ENCODE peak calls at places on chromosomes 4 and X, in eight cellular contexts. M, V, Y, E, X, L, G and Z are unnamed samples.

GRCh38 chr4:184234155-184234554 is 16.5 kb upstream of the ENPP6 start:
- DNase-seq in M (no peak), V (no peak), Y (no peak), E (no peak), X (no peak), L (no peak), G (no peak), Z (no peak)

GRCh38 chrX:13836575-13836974 is 19.7 kb upstream of the GPM6B start:
- DNase-seq in M (no peak), V (no peak), Y (no peak), E (no peak), X (no peak), L (no peak), G (no peak), Z (no peak)

GRCh38 chrX:96027363-96027894 is 657.2 kb upstream of the DIAPH2 start:
- DNase-seq in M (no peak), V (no peak), Y (no peak), E (no peak), X (no peak), L (no peak), G (no peak), Z (no peak)

GRCh38 chrX:113512700-113513395 is 672.2 kb upstream of the AMOT start:
- DNase-seq in M (peak; percentile 86), V (no peak), Y (no peak), E (no peak), X (peak; percentile 81), L (peak; percentile 1), G (no peak), Z (no peak)

GRCh38 chr4:22695011-22695410 is 2.3 kb downstream of the GBA3 start:
- DNase-seq in M (no peak), V (no peak), Y (no peak), E (no peak), X (no peak), L (no peak), G (no peak), Z (no peak)

GRCh38 chrX:19030805-19031204 is 46.9 kb upstream of the PHKA2 start:
- DNase-seq in M (no peak), V (no peak), Y (no peak), E (no peak), X (no peak), L (peak; percentile 38), G (no peak), Z (no peak)

GRCh38 chrX:74453178-74453577 is 31.9 kb downstream of the SLC16A2 start:
- DNase-seq in M (no peak), V (no peak), Y (no peak), E (no peak), X (no peak), L (no peak), G (no peak), Z (no peak)

GRCh38 chr4:53695540-53696463 is 104.5 kb upstream of the LNX1 start:
- DNase-seq in M (no peak), V (no peak), Y (no peak), E (peak; percentile 53), X (no peak), L (no peak), G (no peak), Z (no peak)

GRCh38 chr4:87506974-87507701 is 22.0 kb downstream of the SPARCL1 start:
- DNase-seq in M (peak; percentile 92), V (no peak), Y (no peak), E (no peak), X (peak; percentile 93), L (no peak), G (no peak), Z (no peak)

GRCh38 chr4:129747756-129748155 is 651.8 kb downstream of the C4orf33 start:
- DNase-seq in M (no peak), V (no peak), Y (no peak), E (no peak), X (no peak), L (no peak), G (peak; percentile 14), Z (no peak)

GRCh38 chr4:83961575-83961974 is 425.7 kb downstream of the GPAT3 start:
- DNase-seq in M (peak; percentile 21), V (no peak), Y (no peak), E (no peak), X (peak; percentile 34), L (peak; percentile 21), G (no peak), Z (no peak)

GRCh38 chr4:17120761-17121160 is 222.3 kb upstream of the LDB2 start:
- DNase-seq in M (peak; percentile 76), V (no peak), Y (no peak), E (no peak), X (no peak), L (no peak), G (no peak), Z (no peak)

GRCh38 chr4:182246401-182247205 is 3.4 kb downstream of the TENM3 start:
- DNase-seq in M (peak; percentile 31), V (no peak), Y (no peak), E (no peak), X (no peak), L (no peak), G (no peak), Z (no peak)

DNA sequence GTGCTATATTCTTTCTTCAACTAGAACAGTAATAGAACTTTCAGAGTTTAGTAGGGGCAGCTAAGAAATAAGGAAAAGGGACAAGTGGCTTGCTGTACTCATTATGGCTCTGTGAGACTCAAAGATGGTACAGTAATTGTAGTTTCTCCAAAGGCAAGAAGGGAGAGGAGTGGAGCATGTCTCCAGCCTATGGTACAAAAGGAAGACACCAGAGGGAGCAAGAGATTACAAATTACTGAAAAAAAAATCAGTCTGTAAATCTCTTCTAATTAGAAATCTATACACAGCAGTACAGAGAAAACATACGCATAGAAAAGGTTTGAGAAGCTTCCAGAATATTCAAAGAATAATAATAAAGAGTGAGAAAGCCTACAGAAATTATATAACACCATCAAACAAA is 61.4 kb downstream of the KLHL4 start:
- DNase-seq in M (peak; percentile 5), V (no peak), Y (no peak), E (no peak), X (no peak), L (no peak), G (no peak), Z (no peak)
- TF ChIP-seq CTCF in M (peak; percentile 22), V (no peak), Y (no peak), E (no peak), X (no peak), L (no peak), G (no peak), Z (peak; percentile 34)

GRCh38 chr4:186102931-186103330 is 1.6 kb upstream of the FAM149A start:
- DNase-seq in M (no peak), V (no peak), Y (no peak), E (no peak), X (no peak), L (no peak), G (no peak), Z (no peak)

GRCh38 chr4:186105721-186106335 is 1.3 kb downstream of the FAM149A start:
- DNase-seq in M (peak; percentile 16), V (no peak), Y (no peak), E (no peak), X (no peak), L (no peak), G (peak; percentile 67), Z (no peak)

GRCh38 chr4:186104114-186104894 is at the start of gene FAM149A:
- DNase-seq in M (no peak), V (no peak), Y (peak; percentile 49), E (no peak), X (no peak), L (no peak), G (peak; percentile 91), Z (no peak)

GRCh38 chr4:186108391-186108790 is 3.9 kb downstream of the FAM149A start:
- DNase-seq in M (no peak), V (no peak), Y (no peak), E (no peak), X (no peak), L (no peak), G (no peak), Z (no peak)

DNA sequence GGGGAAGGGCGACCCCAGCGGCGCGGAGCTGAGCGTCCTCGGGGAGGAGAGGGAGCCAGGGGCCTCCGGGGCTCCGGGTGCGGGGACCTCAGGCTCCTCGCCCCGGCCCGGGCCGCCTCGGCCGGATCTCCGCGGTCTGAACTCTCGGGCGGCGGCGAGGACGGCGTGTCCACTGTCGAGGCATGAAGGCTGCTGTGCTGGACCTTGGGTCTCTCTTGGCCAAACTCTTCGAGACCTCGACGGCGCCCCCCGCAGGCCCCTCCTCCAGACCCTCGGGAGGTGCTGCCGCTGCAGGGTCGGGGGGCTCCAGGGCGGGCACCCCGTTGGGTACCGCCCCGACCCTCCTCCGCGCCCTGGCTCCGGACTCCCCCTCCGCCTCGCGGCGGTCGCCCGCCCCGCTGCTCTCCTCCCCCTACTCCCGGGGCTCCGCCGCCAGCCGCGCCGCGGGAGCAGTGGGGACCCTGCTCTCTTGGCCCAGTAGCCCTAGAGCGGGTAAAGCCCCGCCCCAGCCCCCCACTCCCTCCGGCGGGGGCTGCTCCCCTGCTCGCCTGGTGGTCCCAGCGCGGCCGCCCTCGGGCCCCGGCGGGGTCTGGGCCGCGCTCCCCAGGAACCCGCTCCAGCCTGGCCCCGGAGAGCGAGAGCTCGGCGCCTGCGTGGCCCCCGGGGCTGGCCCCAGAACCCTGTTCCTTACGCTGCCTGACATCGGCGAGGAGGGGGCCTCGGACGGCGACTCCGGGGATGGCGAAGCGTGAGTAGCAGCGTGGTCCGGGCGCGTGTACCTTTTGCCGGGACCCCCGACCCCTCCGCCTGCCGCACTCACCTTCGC is 604 bp downstream of the FAM149A start:
- DNase-seq in M (no peak), V (no peak), Y (no peak), E (no peak), X (no peak), L (no peak), G (peak; percentile 51), Z (no peak)
- TF ChIP-seq CTCF in M (no peak), V (no peak), Y (no peak), E (no peak), X (no peak), L (no peak), G (peak; percentile 4), Z (peak; percentile 45)

GRCh38 chr4:3341760-3342159 is 48.9 kb downstream of the RGS12 start:
- DNase-seq in M (no peak), V (no peak), Y (no peak), E (no peak), X (no peak), L (no peak), G (no peak), Z (no peak)

GRCh38 chr4:3342182-3342854 is 49.5 kb downstream of the RGS12 start:
- DNase-seq in M (peak; percentile 80), V (no peak), Y (no peak), E (no peak), X (peak; percentile 51), L (peak; percentile 70), G (no peak), Z (no peak)

GRCh38 chr4:3340038-3340702 is 47.3 kb downstream of the RGS12 start:
- DNase-seq in M (no peak), V (no peak), Y (no peak), E (no peak), X (no peak), L (no peak), G (no peak), Z (no peak)

GRCh38 chr4:3339566-3339965 is 46.7 kb downstream of the RGS12 start:
- DNase-seq in M (no peak), V (no peak), Y (no peak), E (no peak), X (no peak), L (no peak), G (no peak), Z (no peak)

GRCh38 chr4:3340703-3341088 is 47.9 kb downstream of the RGS12 start:
- DNase-seq in M (no peak), V (no peak), Y (no peak), E (no peak), X (no peak), L (peak; percentile 14), G (peak; percentile 94), Z (no peak)
- TF ChIP-seq CTCF in M (no peak), V (no peak), Y (no peak), E (peak; percentile 13), X (no peak), L (no peak), G (peak; percentile 70), Z (no peak)

GRCh38 chr4:186191266-186192067 is at the start of gene CYP4V2:
- DNase-seq in M (peak; percentile 70), V (peak; percentile 91), Y (peak; percentile 93), E (peak; percentile 48), X (peak; percentile 79), L (peak; percentile 67), G (peak; percentile 83), Z (peak; percentile 90)
- TF ChIP-seq CTCF in M (no peak), V (no peak), Y (peak; percentile 33), E (peak; percentile 44), X (peak; percentile 10), L (peak; percentile 30), G (peak; percentile 7), Z (peak; percentile 73)